ENCODE peak calls at places on chromosomes 4 and X, in eight cellular contexts. C is CD4-positive, alpha-beta T cell; K is upper lobe of right lung; Z is transverse colon; G is SJSA1; T is aorta; W is WERI-Rb-1; F is substantia nigra. R is an unnamed sample.

GRCh38 chr4:24910504-24910903 is 2.3 kb downstream of the CCDC149 start:
- DNase-seq in C (no peak), K (no peak), Z (no peak), G (no peak), T (no peak), W (no peak), F (no peak), R (no peak)

GRCh38 chr4:10673817-10674369 is 10.7 kb downstream of the CLNK start:
- DNase-seq in C (no peak), K (no peak), Z (no peak), G (no peak), T (no peak), W (no peak), F (no peak), R (no peak)

GRCh38 chr4:148776944-148777343 is 334.7 kb upstream of the NR3C2 start:
- DNase-seq in C (no peak), K (no peak), Z (no peak), G (no peak), T (no peak), W (no peak), F (no peak), R (no peak)

GRCh38 chrX:23637187-23637586 is 30.1 kb upstream of the PRDX4 start:
- DNase-seq in C (no peak), K (no peak), Z (no peak), G (no peak), T (no peak), W (no peak), F (no peak), R (no peak)

GRCh38 chr4:56465599-56466295 is 1.7 kb upstream of the SRP72 start:
- DNase-seq in C (no peak), K (no peak), Z (no peak), G (no peak), T (no peak), W (peak), F (no peak), R (no peak)

GRCh38 chr4:173038192-173038896 is 130.3 kb upstream of the GALNT7 start:
- DNase-seq in C (no peak), K (no peak), Z (no peak), G (no peak), T (no peak), W (no peak), F (no peak), R (no peak)

GRCh38 chrX:133005038-133005437 is 46.6 kb upstream of the HS6ST2 start:
- DNase-seq in C (no peak), K (no peak), Z (no peak), G (no peak), T (no peak), W (no peak), F (no peak), R (no peak)

GRCh38 chr4:27027428-27027827 is 166.8 kb downstream of the STIM2 start:
- DNase-seq in C (no peak), K (no peak), Z (no peak), G (no peak), T (no peak), W (no peak), F (no peak), R (no peak)

GRCh38 chrX:104343408-104344129 is 88.8 kb upstream of the ESX1 start:
- DNase-seq in C (no peak), K (no peak), Z (peak), G (peak), T (no peak), W (peak), F (peak), R (no peak)

R was measured in suprapubic skin.